ENCODE peak calls at places on chromosomes 3 and 15, in seven cellular contexts. T, S, B, W, U, I and F are unnamed samples. For H3K36me3, the result is how much of the 10 kb centered on the place peaks cover.

GRCh38 chr3:125356140-125357026 is 18.7 kb downstream of the ZNF148 start:
- DNase-seq in T (no peak), S (no peak), B (no peak), W (no peak), U (no peak), I (no peak), F (no peak)

GRCh38 chr3:134126153-134126552 is 96.4 kb upstream of the SLCO2A1 start:
- DNase-seq in T (peak), S (no peak), B (no peak), W (no peak), U (no peak), I (no peak), F (no peak)

GRCh38 chr15:43527016-43527801 is 9.8 kb downstream of the MAP1A start:
- DNase-seq in T (no peak), S (no peak), B (no peak), W (no peak), U (no peak), I (no peak), F (no peak)

GRCh38 chr3:190387578-190388213 is at the start of gene CLDN16:
- DNase-seq in T (no peak), S (no peak), B (no peak), W (no peak), U (no peak), I (no peak), F (no peak)

GRCh38 chr3:17207019-17207418 is 322.3 kb downstream of the PLCL2 start:
- DNase-seq in T (no peak), S (no peak), B (no peak), W (no peak), U (no peak), I (no peak), F (no peak)

GRCh38 chr15:35305906-35306305 is 220.8 kb upstream of the NANOGP8 start:
- DNase-seq in T (peak), S (no peak), B (peak), W (no peak), U (no peak), I (no peak), F (peak)

GRCh38 chr3:14019459-14019858 is 105.2 kb downstream of the CHCHD4 start:
- DNase-seq in T (no peak), S (no peak), B (no peak), W (no peak), U (no peak), I (no peak), F (no peak)

GRCh38 chr3:186644683-186645082 is 4.5 kb downstream of the FETUB start:
- DNase-seq in T (peak), S (peak), B (no peak), W (no peak), U (no peak), I (no peak), F (no peak)

GRCh38 chr3:71893702-71894479 is 108.9 kb upstream of the PROK2 start:
- DNase-seq in T (no peak), S (no peak), B (no peak), W (peak), U (no peak), I (no peak), F (no peak)

GRCh38 chr15:83206387-83206970 is 1.1 kb downstream of the HDGFL3 start:
- DNase-seq in T (peak), S (no peak), B (no peak), W (no peak), U (no peak), I (no peak), F (no peak)

GRCh38 chr3:132196113-132196512 is 121.1 kb upstream of the ACP3 start:
- DNase-seq in T (no peak), S (peak), B (no peak), W (no peak), U (no peak), I (no peak), F (no peak)

GRCh38 chr3:52845157-52845556 is 10.3 kb upstream of the MUSTN1 start:
- DNase-seq in T (no peak), S (no peak), B (peak), W (no peak), U (peak), I (peak), F (peak)

GRCh38 chr3:115671761-115672455 is 48.6 kb downstream of the GAP43 start:
- DNase-seq in T (no peak), S (no peak), B (no peak), W (no peak), U (no peak), I (no peak), F (no peak)

GRCh38 chr3:108222813-108223307 is 636 bp upstream of the IFT57 start:
- DNase-seq in T (peak), S (no peak), B (no peak), W (no peak), U (no peak), I (no peak), F (no peak)

GRCh38 chr3:40615916-40616315 is 91.2 kb downstream of the ZNF621 start:
- DNase-seq in T (no peak), S (no peak), B (no peak), W (peak), U (no peak), I (no peak), F (no peak)

GRCh38 chr15:79433610-79434009 is 1.5 kb downstream of the MINAR1 start:
- DNase-seq in T (no peak), S (no peak), B (no peak), W (peak), U (no peak), I (no peak), F (no peak)

GRCh38 chr3:52150357-52150756 is 3.9 kb downstream of the POC1A start:
- DNase-seq in T (no peak), S (no peak), B (no peak), W (no peak), U (no peak), I (no peak), F (no peak)

GRCh38 chr15:40244961-40245523 is 6.2 kb downstream of the PAK6 start:
- DNase-seq in T (peak), S (no peak), B (peak), W (peak), U (peak), I (no peak), F (no peak)

GRCh38 chr3:123331006-123331405 is 117.9 kb downstream of the ADCY5 start:
- DNase-seq in T (no peak), S (no peak), B (no peak), W (no peak), U (no peak), I (no peak), F (no peak)

GRCh38 chr3:48217449-48217848 is 5.8 kb upstream of the CAMP start:
- DNase-seq in T (no peak), S (peak), B (no peak), W (no peak), U (no peak), I (no peak), F (no peak)

GRCh38 chr3:172148269-172148668 is 108.9 kb downstream of the FNDC3B start:
- DNase-seq in T (peak), S (no peak), B (no peak), W (no peak), U (no peak), I (no peak), F (no peak)

GRCh38 chr15:58510715-58511465 is 79.1 kb downstream of the LIPC start:
- DNase-seq in T (peak), S (no peak), B (no peak), W (peak), U (no peak), I (no peak), F (peak)

GRCh38 chr15:76178321-76178720 is 118.5 kb downstream of the TMEM266 start:
- DNase-seq in T (no peak), S (no peak), B (no peak), W (no peak), U (no peak), I (no peak), F (no peak)

GRCh38 chr3:25727316-25727715 is 55.9 kb downstream of the NGLY1 start:
- DNase-seq in T (no peak), S (no peak), B (no peak), W (no peak), U (no peak), I (no peak), F (no peak)

GRCh38 chr15:48785195-48785594 is 25.7 kb downstream of the CEP152 start:
- DNase-seq in T (no peak), S (no peak), B (no peak), W (no peak), U (no peak), I (peak), F (no peak)

GRCh38 chr3:102536479-102536878 is 101.7 kb downstream of the ZPLD1 start:
- DNase-seq in T (peak), S (no peak), B (peak), W (no peak), U (peak), I (no peak), F (peak)

GRCh38 chr3:148681080-148681479 is 16.6 kb upstream of the AGTR1 start:
- DNase-seq in T (peak), S (no peak), B (no peak), W (no peak), U (no peak), I (no peak), F (no peak)

GRCh38 chr3:116863842-116864626 is 154.5 kb downstream of the TUSC7 start:
- DNase-seq in T (peak), S (no peak), B (peak), W (peak), U (peak), I (no peak), F (peak)

GRCh38 chr3:8705575-8705974 is 28.0 kb upstream of the CAV3 start:
- DNase-seq in T (no peak), S (no peak), B (no peak), W (no peak), U (no peak), I (no peak), F (no peak)

GRCh38 chr3:64677961-64678716 is 9.7 kb downstream of the ADAMTS9 start:
- DNase-seq in T (no peak), S (no peak), B (no peak), W (peak), U (no peak), I (no peak), F (no peak)

GRCh38 chr3:159896543-159896942 is 92.1 kb upstream of the IL12A start:
- DNase-seq in T (no peak), S (no peak), B (no peak), W (no peak), U (no peak), I (no peak), F (no peak)

GRCh38 chr15:49696441-49696840 is 75.6 kb downstream of the DTWD1 start:
- DNase-seq in T (no peak), S (no peak), B (no peak), W (no peak), U (no peak), I (no peak), F (peak)

GRCh38 chr3:183931881-183932280 is 47.2 kb upstream of the PARL start:
- DNase-seq in T (no peak), S (no peak), B (no peak), W (no peak), U (no peak), I (no peak), F (no peak)
- H3K36me3 ChIP-seq in T (under half), S (under half), B (under half), W (under half), U (under half), I (under half), F (under half)

GRCh38 chr3:127666684-127667083 is 6.1 kb upstream of the ABTB1 start:
- DNase-seq in T (no peak), S (no peak), B (no peak), W (no peak), U (no peak), I (no peak), F (no peak)
- H3K27ac ChIP-seq in T (no peak), S (no peak), B (no peak), W (no peak), U (no peak), I (no peak), F (no peak)

DNA sequence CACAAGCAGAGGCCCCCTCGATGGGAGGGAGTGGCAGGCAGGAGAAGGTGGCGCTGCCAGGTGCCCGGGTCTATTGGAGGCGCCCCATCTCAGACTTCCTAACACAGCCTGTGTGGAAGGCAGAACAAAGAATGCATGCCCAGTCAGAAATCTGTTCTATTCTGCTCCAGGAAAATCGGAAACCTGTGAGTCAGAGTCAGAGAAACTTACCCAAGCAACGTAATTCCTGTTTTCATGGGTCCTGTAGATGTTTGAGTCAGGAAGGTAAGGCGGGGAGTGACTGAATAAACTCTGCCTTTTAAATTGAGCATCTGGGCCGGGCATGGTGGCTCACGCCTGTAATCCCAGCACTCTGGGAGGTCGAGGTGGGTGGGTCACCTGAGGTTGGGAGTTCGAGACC is 13.7 kb downstream of the MAP6D1 start:
- DNase-seq in T (no peak), S (no peak), B (no peak), W (no peak), U (no peak), I (no peak), F (no peak)
- H3K36me3 ChIP-seq in T (under half), S (under half), B (under half), W (half or more), U (under half), I (under half), F (half or more)

GRCh38 chr3:113744941-113745272 is 1.1 kb downstream of the NAA50 start:
- DNase-seq in T (no peak), S (no peak), B (no peak), W (no peak), U (no peak), I (no peak), F (no peak)
- H3K27ac ChIP-seq in T (no peak), S (peak), B (peak), W (no peak), U (peak), I (no peak), F (peak)

GRCh38 chr15:22873204-22873701 is 34.8 kb downstream of the NIPA2 start:
- DNase-seq in T (peak), S (no peak), B (peak), W (peak), U (no peak), I (no peak), F (peak)
- H3K36me3 ChIP-seq in T (half or more), S (under half), B (under half), W (half or more), U (half or more), I (under half), F (half or more)